ENCODE peak calls at places on chromosomes 3 and 15, in five cellular contexts. O is neural progenitor cell, V is GM23338, F is PC-3, I is OCI-LY7. Z is an unnamed sample.

GRCh38 chr3:11498646-11499045 is 145.1 kb downstream of the VGLL4 start:
- DNase-seq in F (peak; percentile 82), V (no peak), I (no peak), O (no peak), Z (peak; percentile 59)

GRCh38 chr3:113441051-113441770 is at the start of gene CFAP44:
- DNase-seq in V (peak; percentile 95), O (peak; percentile 88), I (no peak), F (no peak), Z (peak; percentile 73)

GRCh38 chr3:184637705-184638104 is 74.2 kb downstream of the MAGEF1 start:
- DNase-seq in F (no peak), O (no peak), V (no peak), I (no peak), Z (no peak)

GRCh38 chr3:115790759-115791158 is 167.4 kb downstream of the GAP43 start:
- DNase-seq in V (no peak), I (no peak), F (peak; percentile 98), O (no peak), Z (peak; percentile 98)

GRCh38 chr15:99907698-99908097 is 174.5 kb upstream of the LYSMD4 start:
- DNase-seq in V (no peak), F (no peak), I (no peak), O (no peak), Z (no peak)

GRCh38 chr15:70539912-70540520 is 223.3 kb downstream of the UACA start:
- DNase-seq in F (no peak), V (no peak), O (no peak), I (no peak), Z (no peak)

GRCh38 chr3:105867690-105868449 is 942 bp downstream of the CBLB start:
- DNase-seq in O (no peak), F (peak; percentile 21), V (peak; percentile 13), I (no peak), Z (peak; percentile 32)

GRCh38 chr15:44712108-44713005 is 1.0 kb downstream of the B2M start:
- DNase-seq in O (no peak), V (no peak), F (peak; percentile 84), I (peak; percentile 76), Z (peak; percentile 94)

GRCh38 chr3:18987862-18988447 is 160.4 kb upstream of the KCNH8 start:
- DNase-seq in V (no peak), I (no peak), O (no peak), F (peak; percentile 78), Z (no peak)

GRCh38 chr15:92073044-92073785 is 219.7 kb downstream of the SLCO3A1 start:
- DNase-seq in F (no peak), I (no peak), V (no peak), O (no peak), Z (no peak)

GRCh38 chr15:66765478-66766281 is 63.6 kb downstream of the SMAD6 start:
- DNase-seq in I (no peak), V (no peak), O (no peak), F (peak; percentile 98), Z (peak; percentile 73)

GRCh38 chr3:178090899-178091298 is 445.3 kb upstream of the KCNMB2 start:
- DNase-seq in F (no peak), I (no peak), O (no peak), V (no peak), Z (no peak)
- H3K27ac ChIP-seq in F (no peak overlapping the region), I (no peak overlapping the region), O (no peak overlapping the region), V (no peak overlapping the region), Z (no peak overlapping the region)

GRCh38 chr3:114741066-114741465 is 406.0 kb downstream of the ZBTB20 start:
- DNase-seq in F (no peak), O (no peak), V (no peak), I (no peak), Z (peak; percentile 69)
- TF ChIP-seq EZH2phosphoT487 in F (no peak), O (no peak), V (no peak), I (no peak), Z (no peak)

DNA sequence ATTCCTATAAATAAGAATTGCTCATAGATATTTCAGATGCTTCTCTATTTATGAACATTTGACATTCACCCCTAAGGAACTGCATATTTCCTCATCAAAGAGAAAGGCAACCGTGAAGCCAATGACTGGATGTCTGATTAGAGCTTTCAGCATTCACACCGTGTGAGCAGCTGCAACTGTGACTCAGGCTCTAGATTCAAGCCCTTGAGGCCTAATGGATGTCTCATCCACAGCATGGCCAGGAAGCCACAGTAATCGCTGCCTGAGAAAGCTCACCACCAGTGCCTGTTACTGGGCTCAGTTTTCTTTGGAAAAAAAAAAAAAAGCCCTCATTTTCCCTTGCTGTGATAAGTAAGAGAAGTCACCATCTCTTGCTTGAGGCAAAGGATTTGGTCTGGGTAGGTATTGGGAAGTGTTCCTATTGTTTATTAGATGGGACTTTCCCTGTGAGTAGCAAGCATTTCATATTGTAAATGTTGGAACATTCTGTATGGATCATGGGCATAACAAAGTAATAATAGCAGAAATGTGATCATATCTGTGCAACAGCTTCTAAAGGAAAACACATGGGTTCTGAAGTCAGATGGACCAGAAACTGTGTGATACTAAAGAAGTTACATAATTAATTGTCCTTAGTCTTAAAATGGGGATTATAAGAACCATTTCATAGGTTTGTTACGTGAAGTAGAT is 783.7 kb downstream of the AGBL1 start:
- DNase-seq in F (peak; percentile 64), V (no peak), O (no peak), I (no peak), Z (peak; percentile 1)
- H3K27ac ChIP-seq in F (peak overlapping the region; percentile 9), V (no peak overlapping the region), O (no peak overlapping the region), I (no peak overlapping the region), Z (no peak overlapping the region)

GRCh38 chr3:24417730-24418129 is 76.9 kb downstream of the THRB start:
- DNase-seq in I (no peak), V (no peak), O (no peak), F (no peak), Z (no peak)
- TF ChIP-seq EZH2phosphoT487 in I (no peak), V (no peak), O (no peak), F (no peak), Z (no peak)

GRCh38 chr15:101210058-101210457 is 41.8 kb downstream of the CHSY1 start:
- DNase-seq in O (no peak), V (no peak), F (no peak), I (no peak), Z (no peak)
- H3K27ac ChIP-seq in O (no peak overlapping the region), V (no peak overlapping the region), F (no peak overlapping the region), I (no peak overlapping the region), Z (peak overlapping the region; percentile 21)

GRCh38 chr3:54563661-54564200 is 364.1 kb downstream of the LRTM1 start:
- DNase-seq in F (no peak), O (no peak), V (no peak), I (no peak), Z (no peak)
- TF ChIP-seq EZH2phosphoT487 in F (no peak), O (no peak), V (no peak), I (no peak), Z (no peak)

GRCh38 chr3:45272411-45272810 is 46.3 kb upstream of the TMEM158 start:
- DNase-seq in I (no peak), O (no peak), F (no peak), V (no peak), Z (no peak)
- H3K27ac ChIP-seq in I (no peak overlapping the region), O (no peak overlapping the region), F (no peak overlapping the region), V (no peak overlapping the region), Z (no peak overlapping the region)

DNA sequence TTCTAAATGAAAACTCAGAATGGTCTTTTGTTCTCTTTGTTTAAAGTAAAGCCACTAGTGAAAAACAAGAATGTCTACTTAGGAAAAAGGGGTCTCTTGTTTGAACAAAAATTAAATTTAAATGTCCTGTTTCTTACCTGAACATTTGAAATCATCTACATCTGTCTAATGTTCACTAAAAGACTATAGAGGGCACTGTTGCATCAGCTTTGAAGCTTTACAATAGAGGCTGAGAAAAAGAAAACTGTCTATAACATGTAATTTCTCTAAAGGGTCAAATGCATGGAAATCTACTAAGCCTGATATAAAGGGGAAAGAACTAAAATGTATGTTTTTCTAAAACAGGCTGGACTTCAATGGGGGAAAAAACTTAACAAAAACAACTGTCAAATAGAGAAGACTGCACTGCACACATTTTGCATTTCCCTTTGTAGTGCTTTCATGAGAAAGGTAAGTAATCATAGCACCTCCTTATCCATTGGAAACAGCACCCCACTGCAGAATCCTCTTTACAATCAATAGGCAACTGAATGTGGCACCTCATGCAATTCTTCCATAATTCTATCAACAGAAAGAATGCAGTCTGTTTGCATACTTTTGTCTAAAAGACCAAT is 26.3 kb downstream of the DPH6 start:
- DNase-seq in V (peak; percentile 75), I (peak; percentile 55), F (peak; percentile 69), O (peak; percentile 62), Z (peak; percentile 71)
- TF ChIP-seq EZH2phosphoT487 in V (no peak), I (no peak), F (no peak), O (no peak), Z (no peak)

GRCh38 chr15:64013179-64014043 is 32.9 kb downstream of the DAPK2 start:
- DNase-seq in F (peak; percentile 40), V (no peak), I (no peak), O (peak; percentile 17), Z (peak; percentile 59)
- H3K27ac ChIP-seq in F (no peak overlapping the region), V (no peak overlapping the region), I (no peak overlapping the region), O (no peak overlapping the region), Z (peak overlapping the region; percentile 55)

Z was measured in GM23248.